ENCODE peak calls at places on chromosomes 13 and 19, in eight cellular contexts. One of them, this sample, is unnamed. For H3K27me3, the result is how much of the 10 kb centered on the place peaks cover.

GRCh38 chr13:112842931-112843391 is 126.1 kb upstream of the MCF2L start:
- DNase-seq in endodermal cell: peak
- DNase-seq in heart right ventricle: no peak
- DNase-seq in ovary: no peak
- DNase-seq in adrenal gland: no peak
- DNase-seq in Caco-2: no peak
- DNase-seq in HepG2: no peak
- DNase-seq in breast epithelium: no peak
- DNase-seq in this sample: no peak

GRCh38 chr13:20505405-20506366 is 20.0 kb downstream of the CRYL1 start:
- DNase-seq in heart right ventricle: no peak
- DNase-seq in endodermal cell: no peak
- DNase-seq in ovary: no peak
- DNase-seq in adrenal gland: no peak
- DNase-seq in Caco-2: no peak
- DNase-seq in breast epithelium: no peak
- DNase-seq in HepG2: peak
- DNase-seq in this sample: no peak

GRCh38 chr13:101785858-101786257 is 333.4 kb downstream of the ITGBL1 start:
- DNase-seq in breast epithelium: no peak
- DNase-seq in ovary: no peak
- DNase-seq in HepG2: peak
- DNase-seq in Caco-2: peak
- DNase-seq in adrenal gland: no peak
- DNase-seq in heart right ventricle: peak
- DNase-seq in endodermal cell: peak
- DNase-seq in this sample: no peak

GRCh38 chr13:73090116-73090811 is 31.5 kb downstream of the KLF5 start:
- DNase-seq in endodermal cell: peak
- DNase-seq in breast epithelium: peak
- DNase-seq in adrenal gland: peak
- DNase-seq in ovary: no peak
- DNase-seq in Caco-2: peak
- DNase-seq in HepG2: peak
- DNase-seq in heart right ventricle: no peak
- DNase-seq in this sample: peak

GRCh38 chr13:107866666-107867623 is 348.4 kb downstream of the LIG4 start:
- DNase-seq in endodermal cell: peak
- DNase-seq in heart right ventricle: peak
- DNase-seq in HepG2: no peak
- DNase-seq in breast epithelium: no peak
- DNase-seq in ovary: no peak
- DNase-seq in adrenal gland: no peak
- DNase-seq in Caco-2: no peak
- DNase-seq in this sample: no peak

GRCh38 chr13:75910591-75910990 is 274.5 kb downstream of the LMO7 start:
- DNase-seq in Caco-2: no peak
- DNase-seq in breast epithelium: no peak
- DNase-seq in ovary: no peak
- DNase-seq in adrenal gland: no peak
- DNase-seq in HepG2: no peak
- DNase-seq in heart right ventricle: no peak
- DNase-seq in endodermal cell: no peak
- DNase-seq in this sample: no peak

GRCh38 chr19:40416918-40417713 is 3.9 kb upstream of the PRX start:
- DNase-seq in adrenal gland: peak
- DNase-seq in breast epithelium: peak
- DNase-seq in ovary: no peak
- DNase-seq in Caco-2: no peak
- DNase-seq in heart right ventricle: peak
- DNase-seq in HepG2: peak
- DNase-seq in endodermal cell: peak
- DNase-seq in this sample: no peak

GRCh38 chr19:12034610-12035009 is 869 bp downstream of the ZNF433 start:
- DNase-seq in breast epithelium: no peak
- DNase-seq in adrenal gland: no peak
- DNase-seq in heart right ventricle: no peak
- DNase-seq in HepG2: no peak
- DNase-seq in Caco-2: no peak
- DNase-seq in endodermal cell: no peak
- DNase-seq in ovary: no peak
- DNase-seq in this sample: no peak

GRCh38 chr19:40089462-40089861 is 1.3 kb downstream of the ZNF780A start:
- DNase-seq in heart right ventricle: no peak
- DNase-seq in endodermal cell: no peak
- DNase-seq in ovary: no peak
- DNase-seq in breast epithelium: no peak
- DNase-seq in adrenal gland: no peak
- DNase-seq in HepG2: no peak
- DNase-seq in Caco-2: no peak
- DNase-seq in this sample: no peak

GRCh38 chr13:99085139-99085845 is 107.4 kb upstream of the DOCK9 start:
- DNase-seq in adrenal gland: no peak
- DNase-seq in heart right ventricle: no peak
- DNase-seq in HepG2: no peak
- DNase-seq in breast epithelium: no peak
- DNase-seq in ovary: peak
- DNase-seq in Caco-2: no peak
- DNase-seq in endodermal cell: peak
- DNase-seq in this sample: no peak

GRCh38 chr13:47747901-47748300 is 253.2 kb downstream of the SUCLA2 start:
- DNase-seq in Caco-2: no peak
- DNase-seq in adrenal gland: no peak
- DNase-seq in heart right ventricle: no peak
- DNase-seq in endodermal cell: no peak
- DNase-seq in HepG2: no peak
- DNase-seq in breast epithelium: no peak
- DNase-seq in ovary: no peak
- DNase-seq in this sample: no peak

GRCh38 chr13:27406178-27406939 is 18.1 kb upstream of the GTF3A start:
- DNase-seq in breast epithelium: no peak
- DNase-seq in adrenal gland: peak
- DNase-seq in heart right ventricle: no peak
- DNase-seq in HepG2: peak
- DNase-seq in Caco-2: no peak
- DNase-seq in ovary: no peak
- DNase-seq in endodermal cell: no peak
- DNase-seq in this sample: no peak

GRCh38 chr13:27403252-27403678 is 21.2 kb upstream of the GTF3A start:
- DNase-seq in breast epithelium: no peak
- DNase-seq in Caco-2: no peak
- DNase-seq in adrenal gland: no peak
- DNase-seq in heart right ventricle: no peak
- DNase-seq in endodermal cell: no peak
- DNase-seq in ovary: no peak
- DNase-seq in HepG2: no peak
- DNase-seq in this sample: peak

GRCh38 chr13:27405521-27406134 is 18.8 kb upstream of the GTF3A start:
- DNase-seq in endodermal cell: no peak
- DNase-seq in adrenal gland: no peak
- DNase-seq in ovary: no peak
- DNase-seq in Caco-2: no peak
- DNase-seq in breast epithelium: no peak
- DNase-seq in heart right ventricle: no peak
- DNase-seq in HepG2: no peak
- DNase-seq in this sample: no peak

GRCh38 chr13:27404680-27405079 is 19.7 kb upstream of the GTF3A start:
- DNase-seq in ovary: no peak
- DNase-seq in Caco-2: no peak
- DNase-seq in HepG2: no peak
- DNase-seq in breast epithelium: no peak
- DNase-seq in adrenal gland: no peak
- DNase-seq in endodermal cell: no peak
- DNase-seq in heart right ventricle: no peak
- DNase-seq in this sample: no peak

GRCh38 chr13:27403727-27404385 is 20.6 kb upstream of the GTF3A start:
- DNase-seq in HepG2: peak
- DNase-seq in heart right ventricle: no peak
- DNase-seq in breast epithelium: no peak
- DNase-seq in adrenal gland: no peak
- DNase-seq in ovary: no peak
- DNase-seq in Caco-2: peak
- DNase-seq in endodermal cell: no peak
- DNase-seq in this sample: no peak
- H3K4me3 ChIP-seq in HepG2: peak
- H3K4me3 ChIP-seq in heart right ventricle: no peak
- H3K4me3 ChIP-seq in breast epithelium: no peak
- H3K4me3 ChIP-seq in adrenal gland: no peak
- H3K4me3 ChIP-seq in ovary: no peak
- H3K4me3 ChIP-seq in Caco-2: no peak
- H3K4me3 ChIP-seq in endodermal cell: no peak
- H3K4me3 ChIP-seq in this sample: no peak

GRCh38 chr13:40681341-40682051 is 15.1 kb upstream of the FOXO1 start:
- DNase-seq in breast epithelium: no peak
- DNase-seq in heart right ventricle: no peak
- DNase-seq in HepG2: no peak
- DNase-seq in ovary: no peak
- DNase-seq in endodermal cell: peak
- DNase-seq in Caco-2: peak
- DNase-seq in adrenal gland: no peak
- DNase-seq in this sample: no peak

GRCh38 chr13:40679586-40679985 is 13.1 kb upstream of the FOXO1 start:
- DNase-seq in ovary: no peak
- DNase-seq in Caco-2: no peak
- DNase-seq in HepG2: no peak
- DNase-seq in heart right ventricle: no peak
- DNase-seq in adrenal gland: no peak
- DNase-seq in endodermal cell: no peak
- DNase-seq in breast epithelium: no peak
- DNase-seq in this sample: no peak

GRCh38 chr13:40677064-40677463 is 10.6 kb upstream of the FOXO1 start:
- DNase-seq in breast epithelium: no peak
- DNase-seq in Caco-2: no peak
- DNase-seq in adrenal gland: no peak
- DNase-seq in endodermal cell: no peak
- DNase-seq in ovary: no peak
- DNase-seq in heart right ventricle: no peak
- DNase-seq in HepG2: no peak
- DNase-seq in this sample: no peak

GRCh38 chr13:40680659-40681323 is 14.3 kb upstream of the FOXO1 start:
- DNase-seq in endodermal cell: peak
- DNase-seq in heart right ventricle: no peak
- DNase-seq in ovary: no peak
- DNase-seq in breast epithelium: no peak
- DNase-seq in Caco-2: no peak
- DNase-seq in adrenal gland: no peak
- DNase-seq in HepG2: no peak
- DNase-seq in this sample: no peak

GRCh38 chr13:40682449-40683240 is 16.2 kb upstream of the FOXO1 start:
- DNase-seq in endodermal cell: peak
- DNase-seq in breast epithelium: no peak
- DNase-seq in adrenal gland: no peak
- DNase-seq in heart right ventricle: no peak
- DNase-seq in HepG2: no peak
- DNase-seq in ovary: no peak
- DNase-seq in Caco-2: no peak
- DNase-seq in this sample: no peak
- TF ChIP-seq CTCF in endodermal cell: peak
- TF ChIP-seq CTCF in breast epithelium: peak
- TF ChIP-seq CTCF in adrenal gland: peak
- TF ChIP-seq CTCF in heart right ventricle: peak
- TF ChIP-seq CTCF in HepG2: no peak
- TF ChIP-seq CTCF in ovary: peak
- TF ChIP-seq CTCF in Caco-2: peak
- TF ChIP-seq CTCF in this sample: peak

DNA sequence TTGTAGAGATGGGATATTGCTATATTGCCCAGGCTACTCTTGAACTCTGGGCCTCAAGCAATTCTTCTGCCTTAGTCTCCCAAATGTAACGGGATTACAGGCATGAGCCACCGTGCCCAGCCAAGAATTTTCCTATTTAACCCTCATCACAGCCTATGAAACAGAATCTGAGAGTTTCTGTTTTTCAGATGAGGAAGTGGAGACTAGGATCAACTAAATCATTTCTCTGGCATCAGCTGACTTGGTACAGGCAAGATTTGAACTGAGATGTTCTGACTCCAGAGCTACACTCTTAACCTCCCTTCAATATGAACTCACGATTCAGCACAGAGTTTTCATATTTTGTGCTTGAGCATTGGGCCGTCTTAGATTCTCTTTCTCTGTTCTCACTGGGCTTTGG is 8.1 kb downstream of the ZNF460 start:
- DNase-seq in adrenal gland: no peak
- DNase-seq in endodermal cell: no peak
- DNase-seq in breast epithelium: no peak
- DNase-seq in heart right ventricle: no peak
- DNase-seq in Caco-2: no peak
- DNase-seq in ovary: no peak
- DNase-seq in HepG2: no peak
- DNase-seq in this sample: no peak
- H3K27me3 ChIP-seq in adrenal gland: under half
- H3K27me3 ChIP-seq in endodermal cell: under half
- H3K27me3 ChIP-seq in breast epithelium: under half
- H3K27me3 ChIP-seq in heart right ventricle: under half
- H3K27me3 ChIP-seq in Caco-2: under half
- H3K27me3 ChIP-seq in ovary: under half
- H3K27me3 ChIP-seq in HepG2: under half
- H3K27me3 ChIP-seq in this sample: under half

DNA sequence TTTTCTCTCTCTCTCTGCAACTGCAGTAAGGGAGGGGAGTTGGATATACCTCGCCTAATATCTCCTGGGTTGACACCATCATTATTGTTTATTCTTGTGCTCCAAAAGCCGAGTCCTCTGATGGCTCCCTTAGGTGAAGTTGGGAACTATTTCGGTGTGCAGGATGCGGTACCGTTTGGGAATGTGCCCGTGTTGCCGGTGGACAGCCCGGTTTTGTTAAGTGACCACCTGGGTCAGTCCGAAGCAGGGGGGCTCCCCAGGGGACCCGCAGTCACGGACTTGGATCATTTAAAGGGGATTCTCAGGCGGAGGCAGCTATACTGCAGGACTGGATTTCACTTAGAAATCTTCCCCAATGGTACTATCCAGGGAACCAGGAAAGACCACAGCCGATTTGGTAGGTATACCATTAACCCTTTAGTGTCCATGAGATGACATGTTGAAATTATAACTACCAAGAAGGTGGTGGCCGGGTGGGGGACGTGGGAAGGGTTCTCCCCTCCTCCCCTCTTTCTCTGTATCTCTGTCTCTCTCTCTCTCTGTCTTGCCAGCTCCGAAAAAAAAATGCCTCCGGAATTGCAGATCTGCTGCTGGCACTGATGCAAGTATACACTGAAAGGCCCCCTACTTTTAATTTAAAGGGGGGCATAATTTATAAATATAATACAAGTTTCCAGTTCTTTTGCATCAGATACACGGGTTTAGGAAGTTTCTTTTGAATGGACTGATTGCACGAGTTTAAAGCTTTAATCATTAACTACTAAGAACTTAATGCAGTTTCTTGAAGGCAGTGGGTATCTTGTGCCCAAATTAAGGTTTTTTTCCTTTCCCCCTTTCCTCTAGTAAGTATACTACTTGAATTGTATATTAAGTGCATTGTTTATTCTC is 1.2 kb downstream of the FGF9 start:
- DNase-seq in HepG2: no peak
- DNase-seq in adrenal gland: no peak
- DNase-seq in heart right ventricle: no peak
- DNase-seq in endodermal cell: peak
- DNase-seq in breast epithelium: no peak
- DNase-seq in Caco-2: no peak
- DNase-seq in ovary: no peak
- DNase-seq in this sample: no peak
- H3K4me3 ChIP-seq in HepG2: no peak
- H3K4me3 ChIP-seq in adrenal gland: no peak
- H3K4me3 ChIP-seq in heart right ventricle: peak
- H3K4me3 ChIP-seq in endodermal cell: peak
- H3K4me3 ChIP-seq in breast epithelium: no peak
- H3K4me3 ChIP-seq in Caco-2: peak
- H3K4me3 ChIP-seq in ovary: peak
- H3K4me3 ChIP-seq in this sample: no peak

GRCh38 chr13:30779608-30780007 is 44.3 kb downstream of the ALOX5AP start:
- DNase-seq in heart right ventricle: no peak
- DNase-seq in HepG2: no peak
- DNase-seq in ovary: no peak
- DNase-seq in Caco-2: no peak
- DNase-seq in endodermal cell: no peak
- DNase-seq in breast epithelium: no peak
- DNase-seq in adrenal gland: no peak
- DNase-seq in this sample: no peak
- TF ChIP-seq CTCF in heart right ventricle: no peak
- TF ChIP-seq CTCF in HepG2: no peak
- TF ChIP-seq CTCF in ovary: no peak
- TF ChIP-seq CTCF in Caco-2: no peak
- TF ChIP-seq CTCF in endodermal cell: no peak
- TF ChIP-seq CTCF in breast epithelium: no peak
- TF ChIP-seq CTCF in adrenal gland: no peak
- TF ChIP-seq CTCF in this sample: no peak